ENCODE peak calls at places on chromosomes 5 and 9, in four cellular contexts. One of them, this sample, is unnamed.

GRCh38 chr5:172680921-172681320 is 39.9 kb downstream of the NEURL1B start:
- DNase-seq in HCT116: no peak
- DNase-seq in AG10803: no peak
- DNase-seq in IMR-90: no peak
- DNase-seq in this sample: no peak

GRCh38 chr9:630817-631216 is 210.7 kb upstream of the DMRT1 start:
- DNase-seq in HCT116: no peak
- DNase-seq in AG10803: no peak
- DNase-seq in IMR-90: peak
- DNase-seq in this sample: no peak

GRCh38 chr5:127092690-127093089 is 19.4 kb upstream of the C5orf63 start:
- DNase-seq in HCT116: no peak
- DNase-seq in AG10803: peak
- DNase-seq in IMR-90: peak
- DNase-seq in this sample: no peak

GRCh38 chr5:102628449-102629175 is 126.5 kb upstream of the PAM start:
- DNase-seq in HCT116: peak
- DNase-seq in AG10803: peak
- DNase-seq in IMR-90: peak
- DNase-seq in this sample: no peak

GRCh38 chr5:123449424-123449823 is 26.2 kb upstream of the CEP120 start:
- DNase-seq in HCT116: no peak
- DNase-seq in AG10803: no peak
- DNase-seq in IMR-90: no peak
- DNase-seq in this sample: no peak

GRCh38 chr9:91187965-91188344 is 173.8 kb downstream of the AUH start:
- DNase-seq in HCT116: no peak
- DNase-seq in AG10803: peak
- DNase-seq in IMR-90: peak
- DNase-seq in this sample: no peak

GRCh38 chr9:113882636-113883164 is 6.6 kb downstream of the ZNF618 start:
- DNase-seq in HCT116: no peak
- DNase-seq in AG10803: no peak
- DNase-seq in IMR-90: no peak
- DNase-seq in this sample: no peak

GRCh38 chr5:74326571-74327338 is 313.8 kb downstream of the ENC1 start:
- DNase-seq in HCT116: peak
- DNase-seq in AG10803: peak
- DNase-seq in IMR-90: peak
- DNase-seq in this sample: no peak

GRCh38 chr5:173714551-173715428 is 98.3 kb upstream of the BOD1 start:
- DNase-seq in HCT116: no peak
- DNase-seq in AG10803: peak
- DNase-seq in IMR-90: peak
- DNase-seq in this sample: no peak

GRCh38 chr5:35269006-35269405 is 38.7 kb upstream of the PRLR start:
- DNase-seq in HCT116: no peak
- DNase-seq in AG10803: no peak
- DNase-seq in IMR-90: no peak
- DNase-seq in this sample: no peak

GRCh38 chr9:134069536-134070399 is 1.9 kb upstream of the BRD3 start:
- DNase-seq in HCT116: no peak
- DNase-seq in AG10803: no peak
- DNase-seq in IMR-90: no peak
- DNase-seq in this sample: no peak

GRCh38 chr5:143972068-143972467 is 160.1 kb downstream of the HMHB1 start:
- DNase-seq in HCT116: no peak
- DNase-seq in AG10803: no peak
- DNase-seq in IMR-90: no peak
- DNase-seq in this sample: no peak

GRCh38 chr9:94144394-94144793 is 60.1 kb downstream of the PTPDC1 start:
- DNase-seq in HCT116: no peak
- DNase-seq in AG10803: peak
- DNase-seq in IMR-90: no peak
- DNase-seq in this sample: no peak

GRCh38 chr5:67257500-67257899 is 60.9 kb upstream of the CD180 start:
- DNase-seq in HCT116: no peak
- DNase-seq in AG10803: no peak
- DNase-seq in IMR-90: no peak
- DNase-seq in this sample: no peak

GRCh38 chr5:153756540-153756939 is 266.1 kb downstream of the GRIA1 start:
- DNase-seq in HCT116: no peak
- DNase-seq in AG10803: no peak
- DNase-seq in IMR-90: peak
- DNase-seq in this sample: no peak

GRCh38 chr9:116096853-116097252 is 56.7 kb upstream of the PAPPA start:
- DNase-seq in HCT116: no peak
- DNase-seq in AG10803: no peak
- DNase-seq in IMR-90: no peak
- DNase-seq in this sample: no peak

GRCh38 chr5:150516011-150516410 is 8.1 kb downstream of the NDST1 start:
- DNase-seq in HCT116: no peak
- DNase-seq in AG10803: peak
- DNase-seq in IMR-90: peak
- DNase-seq in this sample: no peak

GRCh38 chr5:146447734-146448380 is 724 bp downstream of the TCERG1 start:
- DNase-seq in HCT116: no peak
- DNase-seq in AG10803: peak
- DNase-seq in IMR-90: peak
- DNase-seq in this sample: no peak

GRCh38 chr5:149728303-149728702 is 1.8 kb upstream of the PPARGC1B start:
- DNase-seq in HCT116: no peak
- DNase-seq in AG10803: no peak
- DNase-seq in IMR-90: no peak
- DNase-seq in this sample: no peak

GRCh38 chr5:89866410-89866809 is 543.1 kb downstream of the CETN3 start:
- DNase-seq in HCT116: no peak
- DNase-seq in AG10803: no peak
- DNase-seq in IMR-90: no peak
- DNase-seq in this sample: no peak

DNA sequence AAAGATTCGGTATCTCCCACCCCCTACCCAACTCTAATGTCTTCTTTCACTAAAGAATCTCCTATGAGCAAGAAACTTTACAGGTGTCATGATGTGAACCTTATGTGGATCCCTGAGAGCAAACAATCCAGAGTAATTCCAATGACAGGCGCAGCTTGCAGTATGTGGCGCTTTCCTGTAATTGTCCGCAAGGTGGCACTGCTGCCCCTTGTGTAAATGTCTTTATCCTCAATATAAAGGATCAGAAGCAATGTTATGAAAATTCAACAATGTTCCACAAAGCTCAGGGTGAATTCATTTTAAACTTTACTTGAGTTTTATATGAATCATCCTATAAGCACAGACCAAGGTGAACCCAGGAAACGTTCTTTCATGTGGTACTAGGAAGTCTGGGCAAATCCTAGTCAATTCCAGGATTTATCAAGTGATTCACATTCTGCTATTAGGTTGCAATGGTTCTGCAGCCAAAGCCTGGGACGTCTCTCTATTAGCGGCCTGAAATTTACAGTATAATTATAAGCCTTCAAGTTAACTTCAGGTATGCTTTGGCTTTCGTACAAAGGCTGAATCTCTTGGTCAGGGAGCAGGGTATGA is 113.7 kb downstream of the TRPM6 start:
- DNase-seq in HCT116: peak
- DNase-seq in AG10803: peak
- DNase-seq in IMR-90: peak
- DNase-seq in this sample: peak
- TF ChIP-seq CTCF in HCT116: peak
- TF ChIP-seq CTCF in AG10803: peak
- TF ChIP-seq CTCF in IMR-90: peak
- TF ChIP-seq CTCF in this sample: peak

DNA sequence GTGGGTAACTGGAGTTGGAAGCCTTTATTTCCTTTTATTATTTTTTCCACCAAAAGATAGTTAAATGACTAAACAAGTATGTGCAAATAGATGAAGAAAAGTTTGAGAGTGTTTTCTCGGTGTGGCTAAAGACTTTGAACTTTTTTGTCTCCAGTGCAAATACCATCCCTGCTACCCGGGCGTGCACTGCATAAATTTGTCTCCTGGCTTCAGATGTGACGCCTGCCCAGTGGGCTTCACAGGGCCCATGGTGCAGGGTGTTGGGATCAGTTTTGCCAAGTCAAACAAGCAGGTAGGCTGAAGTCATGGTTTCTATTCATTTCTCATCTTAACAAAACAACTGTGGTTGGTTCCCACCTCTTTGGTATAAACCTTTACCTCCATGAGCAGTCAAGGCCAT is 26.4 kb downstream of the THBS4 start:
- DNase-seq in HCT116: no peak
- DNase-seq in AG10803: no peak
- DNase-seq in IMR-90: no peak
- DNase-seq in this sample: no peak
- TF ChIP-seq CTCF in HCT116: no peak
- TF ChIP-seq CTCF in AG10803: no peak
- TF ChIP-seq CTCF in IMR-90: no peak
- TF ChIP-seq CTCF in this sample: no peak

GRCh38 chr5:156783092-156783491 is 67.0 kb upstream of the PPP1R2B start:
- DNase-seq in HCT116: no peak
- DNase-seq in AG10803: no peak
- DNase-seq in IMR-90: no peak
- DNase-seq in this sample: no peak

GRCh38 chr5:156778752-156779151 is 71.3 kb upstream of the PPP1R2B start:
- DNase-seq in HCT116: no peak
- DNase-seq in AG10803: no peak
- DNase-seq in IMR-90: no peak
- DNase-seq in this sample: no peak

GRCh38 chr5:156779436-156779835 is 70.7 kb upstream of the PPP1R2B start:
- DNase-seq in HCT116: no peak
- DNase-seq in AG10803: no peak
- DNase-seq in IMR-90: no peak
- DNase-seq in this sample: no peak

GRCh38 chr5:156774273-156774672 is 75.8 kb upstream of the PPP1R2B start:
- DNase-seq in HCT116: no peak
- DNase-seq in AG10803: no peak
- DNase-seq in IMR-90: no peak
- DNase-seq in this sample: no peak

GRCh38 chr5:156778139-156778696 is 71.9 kb upstream of the PPP1R2B start:
- DNase-seq in HCT116: no peak
- DNase-seq in AG10803: no peak
- DNase-seq in IMR-90: no peak
- DNase-seq in this sample: no peak
- TF ChIP-seq CTCF in HCT116: no peak
- TF ChIP-seq CTCF in AG10803: no peak
- TF ChIP-seq CTCF in IMR-90: no peak
- TF ChIP-seq CTCF in this sample: no peak

GRCh38 chr9:128092199-128092977 is 24.4 kb downstream of the SLC25A25 start:
- DNase-seq in HCT116: no peak
- DNase-seq in AG10803: no peak
- DNase-seq in IMR-90: no peak
- DNase-seq in this sample: no peak
- TF ChIP-seq CTCF in HCT116: no peak
- TF ChIP-seq CTCF in AG10803: no peak
- TF ChIP-seq CTCF in IMR-90: no peak
- TF ChIP-seq CTCF in this sample: no peak

This sample was measured in progenitor cell of endocrine pancreas.